ENCODE peak calls at places on chromosomes 12 and 14, in six cellular contexts. Q is activated CD8-positive, alpha-beta memory T cell treated with anti-CD3 and anti-CD28 coated beads for 24 hours; W is RWPE1; F is heart right ventricle; H is NCI-H69; P is AG09309. V is an unnamed sample.

GRCh38 chr12:75913502-75914110 is 118.0 kb downstream of the PHLDA1 start:
- DNase-seq in P (no peak), H (peak; percentile 65), W (no peak), F (peak; percentile 50), Q (peak; percentile 80), V (no peak)

GRCh38 chr12:124449623-124450375 is 117.6 kb downstream of the NCOR2 start:
- DNase-seq in P (no peak), W (no peak), Q (no peak), F (no peak), H (no peak), V (no peak)

GRCh38 chr14:95961481-95961880 is 77.7 kb upstream of the C14orf132 start:
- DNase-seq in Q (no peak), F (no peak), W (no peak), H (no peak), P (no peak), V (no peak)

GRCh38 chr12:1947081-1947480 is 28.6 kb upstream of the CACNA2D4 start:
- DNase-seq in Q (no peak), F (no peak), P (peak; percentile 48), H (no peak), W (no peak), V (no peak)

GRCh38 chr12:1630081-1630826 is 1.2 kb downstream of the WNT5B start:
- DNase-seq in H (peak; percentile 84), F (peak; percentile 47), P (no peak), W (no peak), Q (peak; percentile 71), V (peak; percentile 71)

GRCh38 chr12:125305221-125305620 is 240.0 kb downstream of the AACS start:
- DNase-seq in H (no peak), W (no peak), P (no peak), Q (no peak), F (no peak), V (no peak)

GRCh38 chr14:22764382-22764781 is 2.1 kb upstream of the OXA1L start:
- DNase-seq in F (no peak), H (no peak), P (no peak), W (no peak), Q (no peak), V (no peak)

GRCh38 chr12:12890492-12890814 is 909 bp upstream of the GPRC5A start:
- DNase-seq in F (no peak), H (no peak), Q (no peak), P (no peak), W (no peak), V (no peak)

GRCh38 chr12:117522559-117522958 is 161.1 kb upstream of the NOS1 start:
- DNase-seq in F (no peak), P (no peak), Q (no peak), H (no peak), W (no peak), V (no peak)

GRCh38 chr12:46387697-46388096 is 15.1 kb upstream of the SLC38A2 start:
- DNase-seq in H (no peak), F (no peak), Q (peak; percentile 67), P (no peak), W (no peak), V (no peak)

GRCh38 chr12:70732287-70732686 is 95.1 kb upstream of the PTPRB start:
- DNase-seq in Q (no peak), W (no peak), H (peak; percentile 66), P (no peak), F (no peak), V (no peak)

GRCh38 chr12:22287776-22288621 is 46.5 kb downstream of the ST8SIA1 start:
- DNase-seq in P (no peak), F (no peak), W (no peak), H (peak; percentile 79), Q (peak; percentile 61), V (no peak)

GRCh38 chr12:112473056-112473455 is 54.3 kb downstream of the PTPN11 start:
- DNase-seq in P (no peak), Q (no peak), H (peak; percentile 21), W (no peak), F (no peak), V (peak; percentile 37)

GRCh38 chr12:43462741-43463140 is 89.3 kb downstream of the ADAMTS20 start:
- DNase-seq in W (no peak), P (no peak), H (peak; percentile 20), Q (no peak), F (no peak), V (no peak)

GRCh38 chr14:92794961-92795360 is 856 bp downstream of the GOLGA5 start:
- DNase-seq in P (no peak), W (no peak), H (no peak), Q (no peak), F (no peak), V (no peak)

GRCh38 chr12:48788852-48789775 is at the start of gene ADCY6:
- DNase-seq in P (no peak), F (peak; percentile 89), Q (no peak), W (peak; percentile 67), H (peak; percentile 73), V (peak; percentile 75)

GRCh38 chr12:118188690-118189371 is 52.9 kb downstream of the PEBP1 start:
- DNase-seq in H (no peak), W (no peak), F (peak; percentile 32), P (no peak), Q (no peak), V (peak; percentile 58)

GRCh38 chr12:45183263-45183662 is 32.6 kb upstream of the ANO6 start:
- DNase-seq in H (peak; percentile 9), W (peak; percentile 8), F (no peak), P (no peak), Q (no peak), V (no peak)

GRCh38 chr14:29126865-29127264 is 360.3 kb downstream of the FOXG1 start:
- DNase-seq in W (no peak), Q (no peak), P (no peak), H (no peak), F (no peak), V (no peak)

GRCh38 chr14:55600784-55601561 is 21.0 kb downstream of the KTN1 start:
- DNase-seq in H (peak; percentile 29), P (no peak), F (no peak), Q (no peak), W (peak; percentile 52), V (no peak)

GRCh38 chr12:93502802-93503623 is 35.7 kb downstream of the MRPL42 start:
- DNase-seq in P (no peak), W (peak; percentile 33), H (peak; percentile 57), F (peak; percentile 46), Q (peak; percentile 77), V (peak; percentile 52)

GRCh38 chr12:14853966-14854365 is 10.6 kb upstream of the ART4 start:
- DNase-seq in H (peak; percentile 37), Q (no peak), W (no peak), F (no peak), P (no peak), V (no peak)

GRCh38 chr12:124730455-124730932 is 133.2 kb downstream of the SCARB1 start:
- DNase-seq in Q (no peak), F (peak; percentile 59), W (no peak), H (peak; percentile 78), P (no peak), V (no peak)

GRCh38 chr14:95227279-95227860 is 70.0 kb upstream of the DICER1 start:
- DNase-seq in Q (no peak), W (no peak), F (no peak), P (no peak), H (peak; percentile 59), V (no peak)

GRCh38 chr14:69693145-69693544 is 73.8 kb upstream of the SRSF5 start:
- DNase-seq in W (no peak), P (no peak), Q (no peak), F (no peak), H (peak; percentile 99), V (peak; percentile 95)

GRCh38 chr14:68977137-68977740 is 1.9 kb downstream of the ACTN1 start:
- DNase-seq in Q (peak; percentile 85), F (no peak), W (no peak), P (no peak), H (no peak), V (no peak)

GRCh38 chr14:31070431-31070830 is 44.3 kb upstream of the STRN3 start:
- DNase-seq in F (no peak), Q (peak; percentile 30), W (no peak), P (peak; percentile 91), H (no peak), V (no peak)

GRCh38 chr12:45582536-45582935 is 147.0 kb upstream of the ARID2 start:
- DNase-seq in Q (no peak), W (no peak), F (no peak), H (peak; percentile 29), P (no peak), V (no peak)

GRCh38 chr12:84760091-84760490 is 152.5 kb downstream of the SLC6A15 start:
- DNase-seq in F (no peak), Q (no peak), P (no peak), H (no peak), W (no peak), V (peak; percentile 14)

GRCh38 chr12:78101181-78101876 is 270.6 kb downstream of the NAV3 start:
- DNase-seq in H (peak; percentile 45), P (no peak), F (no peak), Q (no peak), W (no peak), V (no peak)

GRCh38 chr12:111435661-111436201 is 30.0 kb downstream of the SH2B3 start:
- DNase-seq in P (no peak), F (no peak), H (no peak), Q (no peak), W (no peak), V (no peak)